ENCODE peak calls at places on chromosomes 1 and 21, in nine cellular contexts. W is HEK293T; L is skeletal muscle cell; A is activated naive CD4-positive, alpha-beta T cell; Y is activated T-helper 1 cell treated with anti-CD3 and anti-CD28 coated beads, Interleukin-2, amount 50 U/mL, for 16 hours; P is cerebellar cortex; K is activated CD4-positive, alpha-beta memory T cell treated with anti-CD3 and anti-CD28 coated beads, Interleukin-2, amount 10 ng/mL, durations not matched to agents 7 days and 5 days; S is activated CD4-positive, CD25-positive, alpha-beta regulatory T cell treated with anti-CD3 and anti-CD28 coated beads, Interleukin-2, amount 50 U/mL, for 72 hours; R is fibroblast of the conjunctiva. E is an unnamed sample.

GRCh38 chr1:147579532-147580199 is 38.4 kb downstream of the BCL9 start:
- DNase-seq in W (peak; percentile 34), S (no peak), L (peak; percentile 36), P (no peak), K (no peak), R (no peak), Y (no peak), A (no peak), E (no peak)

GRCh38 chr1:167208624-167208976 is 12.1 kb upstream of the POU2F1 start:
- DNase-seq in A (no peak), P (no peak), R (no peak), S (no peak), Y (no peak), W (no peak), L (no peak), K (no peak), E (no peak)

GRCh38 chr1:197620660-197621273 is 154.5 kb downstream of the DENND1B start:
- DNase-seq in L (no peak), R (no peak), W (no peak), Y (no peak), K (no peak), A (no peak), P (no peak), S (no peak), E (no peak)

GRCh38 chr1:209207701-209208286 is 375.7 kb upstream of the CAMK1G start:
- DNase-seq in P (peak; percentile 73), Y (no peak), A (no peak), L (peak; percentile 31), S (no peak), R (peak; percentile 26), W (peak; percentile 79), K (no peak), E (peak; percentile 27)

GRCh38 chr1:30111431-30111830 is 612.0 kb downstream of the MATN1 start:
- DNase-seq in P (peak; percentile 60), Y (no peak), A (no peak), S (no peak), R (peak; percentile 20), K (no peak), W (peak; percentile 81), L (no peak), E (peak; percentile 25)

GRCh38 chr1:99152132-99152531 is 112.2 kb upstream of the PLPPR4 start:
- DNase-seq in S (no peak), Y (no peak), K (no peak), R (no peak), A (no peak), W (no peak), L (no peak), P (no peak), E (no peak)

GRCh38 chr1:222582099-222582774 is 7.5 kb downstream of the TAF1A start:
- DNase-seq in K (no peak), W (no peak), A (no peak), L (no peak), Y (no peak), S (no peak), R (no peak), P (no peak), E (no peak)

GRCh38 chr1:98051065-98051675 is 130.3 kb upstream of the DPYD start:
- DNase-seq in Y (peak; percentile 44), R (peak; percentile 68), L (no peak), S (peak; percentile 70), P (peak; percentile 46), A (no peak), W (peak; percentile 53), K (peak; percentile 81), E (peak; percentile 81)

GRCh38 chr1:119674835-119675289 is 26.8 kb upstream of the ZNF697 start:
- DNase-seq in L (peak; percentile 72), S (no peak), A (no peak), W (no peak), Y (no peak), R (peak; percentile 80), P (peak; percentile 38), K (no peak), E (peak; percentile 60)

GRCh38 chr1:164773146-164773545 is 214.2 kb downstream of the PBX1 start:
- DNase-seq in L (no peak), K (no peak), A (no peak), S (no peak), W (no peak), P (no peak), R (no peak), Y (no peak), E (no peak)

GRCh38 chr21:31045841-31046240 is 7.6 kb upstream of the KRTAP19-8 start:
- DNase-seq in Y (no peak), R (no peak), A (no peak), K (no peak), W (no peak), S (no peak), P (no peak), L (no peak), E (no peak)

GRCh38 chr1:93708734-93709481 is 27.3 kb upstream of the BCAR3 start:
- DNase-seq in S (no peak), P (no peak), Y (no peak), L (no peak), K (peak; percentile 51), R (no peak), W (no peak), A (no peak), E (peak; percentile 51)

GRCh38 chr1:197471248-197472035 is 203.4 kb downstream of the CRB1 start:
- DNase-seq in K (no peak), Y (no peak), R (no peak), W (no peak), P (peak; percentile 95), A (no peak), S (no peak), L (no peak), E (no peak)

GRCh38 chr1:169892176-169892818 is 1.4 kb downstream of the SCYL3 start:
- DNase-seq in W (no peak), K (no peak), P (peak; percentile 14), A (no peak), S (no peak), Y (no peak), L (no peak), R (no peak), E (no peak)

GRCh38 chr1:6257541-6258069 is 3.3 kb downstream of the GPR153 start:
- DNase-seq in K (no peak), R (no peak), W (no peak), Y (no peak), S (no peak), A (no peak), P (no peak), L (no peak), E (no peak)

GRCh38 chr21:36322083-36322424 is 2.1 kb downstream of the MORC3 start:
- DNase-seq in Y (no peak), W (no peak), A (no peak), S (no peak), R (no peak), L (no peak), P (no peak), K (no peak), E (no peak)

GRCh38 chr1:193059282-193060225 is at the start of the genes RO60 and UCHL5:
- DNase-seq in A (peak; percentile 82), Y (peak; percentile 86), P (peak; percentile 98), L (peak; percentile 98), K (peak; percentile 96), R (peak; percentile 97), S (peak; percentile 89), W (peak; percentile 92), E (peak; percentile 97)